ENCODE peak calls at places on chromosomes 12 and 14, in five cellular contexts. One of them, this sample, is unnamed.

GRCh38 chr12:68406134-68406576 is 74.0 kb upstream of the MDM1 start:
- DNase-seq in lower leg skin: peak; percentile 98
- DNase-seq in BJ: peak; percentile 34
- DNase-seq in skeletal muscle cell: peak; percentile 80
- DNase-seq in NCI-H1092 treated with DMSO at 0.1 percent for 48 hours: peak; percentile 43
- DNase-seq in this sample: peak; percentile 88

GRCh38 chr14:52069617-52070431 is 965 bp upstream of the NID2 start:
- DNase-seq in lower leg skin: no peak
- DNase-seq in BJ: no peak
- DNase-seq in skeletal muscle cell: no peak
- DNase-seq in NCI-H1092 treated with DMSO at 0.1 percent for 48 hours: no peak
- DNase-seq in this sample: peak; percentile 94

GRCh38 chr12:66688836-66689439 is 10.1 kb upstream of the GRIP1 start:
- DNase-seq in lower leg skin: no peak
- DNase-seq in BJ: no peak
- DNase-seq in skeletal muscle cell: peak; percentile 3
- DNase-seq in NCI-H1092 treated with DMSO at 0.1 percent for 48 hours: peak; percentile 42
- DNase-seq in this sample: peak; percentile 17

GRCh38 chr12:13339538-13339937 is 143.0 kb downstream of the EMP1 start:
- DNase-seq in lower leg skin: no peak
- DNase-seq in BJ: no peak
- DNase-seq in skeletal muscle cell: peak; percentile 67
- DNase-seq in NCI-H1092 treated with DMSO at 0.1 percent for 48 hours: no peak
- DNase-seq in this sample: peak; percentile 27

GRCh38 chr14:101950100-101950499 is 14.3 kb upstream of the DYNC1H1 start:
- DNase-seq in lower leg skin: peak; percentile 68
- DNase-seq in BJ: no peak
- DNase-seq in skeletal muscle cell: no peak
- DNase-seq in NCI-H1092 treated with DMSO at 0.1 percent for 48 hours: no peak
- DNase-seq in this sample: no peak

GRCh38 chr12:48379784-48380183 is 29.1 kb upstream of the ZNF641 start:
- DNase-seq in lower leg skin: no peak
- DNase-seq in BJ: no peak
- DNase-seq in skeletal muscle cell: no peak
- DNase-seq in NCI-H1092 treated with DMSO at 0.1 percent for 48 hours: no peak
- DNase-seq in this sample: peak; percentile 19

GRCh38 chr12:46383654-46384450 is 11.3 kb upstream of the SLC38A2 start:
- DNase-seq in lower leg skin: peak; percentile 98
- DNase-seq in BJ: peak; percentile 58
- DNase-seq in skeletal muscle cell: peak; percentile 95
- DNase-seq in NCI-H1092 treated with DMSO at 0.1 percent for 48 hours: peak; percentile 83
- DNase-seq in this sample: peak; percentile 98

GRCh38 chr12:129789921-129790320 is 113.9 kb downstream of the TMEM132D start:
- DNase-seq in lower leg skin: no peak
- DNase-seq in BJ: no peak
- DNase-seq in skeletal muscle cell: no peak
- DNase-seq in NCI-H1092 treated with DMSO at 0.1 percent for 48 hours: no peak
- DNase-seq in this sample: no peak

GRCh38 chr14:99454246-99454645 is 26.4 kb downstream of the SETD3 start:
- DNase-seq in lower leg skin: no peak
- DNase-seq in BJ: no peak
- DNase-seq in skeletal muscle cell: no peak
- DNase-seq in NCI-H1092 treated with DMSO at 0.1 percent for 48 hours: no peak
- DNase-seq in this sample: peak; percentile 39

GRCh38 chr14:95043314-95043713 is 114.0 kb downstream of the DICER1 start:
- DNase-seq in lower leg skin: peak; percentile 48
- DNase-seq in BJ: no peak
- DNase-seq in skeletal muscle cell: no peak
- DNase-seq in NCI-H1092 treated with DMSO at 0.1 percent for 48 hours: no peak
- DNase-seq in this sample: no peak

GRCh38 chr12:80763874-80764273 is 47.2 kb downstream of the MYF5 start:
- DNase-seq in lower leg skin: no peak
- DNase-seq in BJ: no peak
- DNase-seq in skeletal muscle cell: no peak
- DNase-seq in NCI-H1092 treated with DMSO at 0.1 percent for 48 hours: peak; percentile 30
- DNase-seq in this sample: peak; percentile 62

GRCh38 chr14:92427096-92427495 is 86.5 kb upstream of the RIN3 start:
- DNase-seq in lower leg skin: no peak
- DNase-seq in BJ: no peak
- DNase-seq in skeletal muscle cell: no peak
- DNase-seq in NCI-H1092 treated with DMSO at 0.1 percent for 48 hours: no peak
- DNase-seq in this sample: no peak

GRCh38 chr14:92898732-92899131 is 24.2 kb upstream of the CHGA start:
- DNase-seq in lower leg skin: no peak
- DNase-seq in BJ: no peak
- DNase-seq in skeletal muscle cell: no peak
- DNase-seq in NCI-H1092 treated with DMSO at 0.1 percent for 48 hours: no peak
- DNase-seq in this sample: no peak

GRCh38 chr12:53928054-53928879 is 10.4 kb upstream of the HOXC13 start:
- DNase-seq in lower leg skin: no peak
- DNase-seq in BJ: no peak
- DNase-seq in skeletal muscle cell: no peak
- DNase-seq in NCI-H1092 treated with DMSO at 0.1 percent for 48 hours: no peak
- DNase-seq in this sample: no peak

GRCh38 chr12:102374190-102374589 is 106.2 kb downstream of the IGF1 start:
- DNase-seq in lower leg skin: no peak
- DNase-seq in BJ: no peak
- DNase-seq in skeletal muscle cell: no peak
- DNase-seq in NCI-H1092 treated with DMSO at 0.1 percent for 48 hours: no peak
- DNase-seq in this sample: peak; percentile 24

GRCh38 chr14:106840258-106840657 is 1313.9 kb downstream of the TMEM121 start:
- DNase-seq in lower leg skin: no peak
- DNase-seq in BJ: no peak
- DNase-seq in skeletal muscle cell: no peak
- DNase-seq in NCI-H1092 treated with DMSO at 0.1 percent for 48 hours: no peak
- DNase-seq in this sample: no peak

GRCh38 chr14:77988966-77989365 is 181.2 kb upstream of the NRXN3 start:
- DNase-seq in lower leg skin: no peak
- DNase-seq in BJ: peak; percentile 16
- DNase-seq in skeletal muscle cell: no peak
- DNase-seq in NCI-H1092 treated with DMSO at 0.1 percent for 48 hours: no peak
- DNase-seq in this sample: no peak

GRCh38 chr12:47085815-47086252 is 6.1 kb upstream of the AMIGO2 start:
- DNase-seq in lower leg skin: no peak
- DNase-seq in BJ: no peak
- DNase-seq in skeletal muscle cell: no peak
- DNase-seq in NCI-H1092 treated with DMSO at 0.1 percent for 48 hours: peak; percentile 35
- DNase-seq in this sample: peak; percentile 81

GRCh38 chr12:10896854-10897253 is 12.5 kb downstream of the TAS2R13 start:
- DNase-seq in lower leg skin: no peak
- DNase-seq in BJ: no peak
- DNase-seq in skeletal muscle cell: no peak
- DNase-seq in NCI-H1092 treated with DMSO at 0.1 percent for 48 hours: no peak
- DNase-seq in this sample: no peak

GRCh38 chr12:57236224-57236924 is 6.9 kb downstream of the SHMT2 start:
- DNase-seq in lower leg skin: no peak
- DNase-seq in BJ: no peak
- DNase-seq in skeletal muscle cell: no peak
- DNase-seq in NCI-H1092 treated with DMSO at 0.1 percent for 48 hours: no peak
- DNase-seq in this sample: no peak

GRCh38 chr12:109517619-109518018 is 40.2 kb downstream of the UBE3B start:
- DNase-seq in lower leg skin: no peak
- DNase-seq in BJ: no peak
- DNase-seq in skeletal muscle cell: no peak
- DNase-seq in NCI-H1092 treated with DMSO at 0.1 percent for 48 hours: no peak
- DNase-seq in this sample: no peak

GRCh38 chr12:108371801-108372344 is 32.8 kb upstream of the CMKLR1 start:
- DNase-seq in lower leg skin: no peak
- DNase-seq in BJ: no peak
- DNase-seq in skeletal muscle cell: peak; percentile 43
- DNase-seq in NCI-H1092 treated with DMSO at 0.1 percent for 48 hours: no peak
- DNase-seq in this sample: peak; percentile 72

GRCh38 chr12:53727310-53728041 is at the start of gene CALCOCO1:
- DNase-seq in lower leg skin: peak; percentile 99
- DNase-seq in BJ: peak; percentile 96
- DNase-seq in skeletal muscle cell: peak; percentile 93
- DNase-seq in NCI-H1092 treated with DMSO at 0.1 percent for 48 hours: peak; percentile 97
- DNase-seq in this sample: peak; percentile 98

GRCh38 chr12:60152756-60153155 is 556.9 kb downstream of the SLC16A7 start:
- DNase-seq in lower leg skin: no peak
- DNase-seq in BJ: no peak
- DNase-seq in skeletal muscle cell: no peak
- DNase-seq in NCI-H1092 treated with DMSO at 0.1 percent for 48 hours: no peak
- DNase-seq in this sample: no peak

GRCh38 chr14:45698462-45699134 is 445.6 kb upstream of the MIS18BP1 start:
- DNase-seq in lower leg skin: no peak
- DNase-seq in BJ: no peak
- DNase-seq in skeletal muscle cell: no peak
- DNase-seq in NCI-H1092 treated with DMSO at 0.1 percent for 48 hours: peak; percentile 6
- DNase-seq in this sample: no peak

GRCh38 chr12:118618695-118619094 is 242.3 kb downstream of the SUDS3 start:
- DNase-seq in lower leg skin: no peak
- DNase-seq in BJ: no peak
- DNase-seq in skeletal muscle cell: no peak
- DNase-seq in NCI-H1092 treated with DMSO at 0.1 percent for 48 hours: no peak
- DNase-seq in this sample: no peak

GRCh38 chr12:54370218-54370730 is 6.0 kb upstream of the GPR84 start:
- DNase-seq in lower leg skin: peak; percentile 96
- DNase-seq in BJ: no peak
- DNase-seq in skeletal muscle cell: peak; percentile 56
- DNase-seq in NCI-H1092 treated with DMSO at 0.1 percent for 48 hours: no peak
- DNase-seq in this sample: peak; percentile 84

GRCh38 chr14:89067293-89067972 is 243.0 kb downstream of the TTC8 start:
- DNase-seq in lower leg skin: no peak
- DNase-seq in BJ: no peak
- DNase-seq in skeletal muscle cell: no peak
- DNase-seq in NCI-H1092 treated with DMSO at 0.1 percent for 48 hours: no peak
- DNase-seq in this sample: no peak

GRCh38 chr12:99920561-99920960 is 64.2 kb downstream of the ANKS1B start:
- DNase-seq in lower leg skin: no peak
- DNase-seq in BJ: no peak
- DNase-seq in skeletal muscle cell: no peak
- DNase-seq in NCI-H1092 treated with DMSO at 0.1 percent for 48 hours: no peak
- DNase-seq in this sample: no peak